ENCODE peak calls at places on chromosomes 11 and 22, in eight cellular contexts. O is EH; C is ovary; W is mesenteric fat pad; P is activated CD4-positive, alpha-beta T cell treated with anti-CD3 and anti-CD28 coated beads, Interleukin-2, amount 50 U/mL, for 1 hour; G is BJ; D is effector CD4-positive, alpha-beta T cell; S is A549. E is an unnamed sample.

GRCh38 chr11:61745796-61746653 is 6.4 kb upstream of the MYRF start:
- DNase-seq in G (no peak), P (no peak), O (no peak), C (peak), W (no peak), D (no peak), S (no peak), E (no peak)

GRCh38 chr22:49551897-49552659 is 275.6 kb downstream of the BRD1 start:
- DNase-seq in O (no peak), S (no peak), P (no peak), C (no peak), G (no peak), W (peak), D (no peak), E (no peak)

GRCh38 chr11:61555051-61555969 is 25.6 kb downstream of the SYT7 start:
- DNase-seq in S (no peak), G (no peak), C (no peak), P (no peak), D (no peak), O (no peak), W (no peak), E (no peak)

GRCh38 chr11:64643258-64643881 is 52.4 kb downstream of the SLC22A12 start:
- DNase-seq in O (no peak), S (no peak), W (no peak), D (no peak), P (no peak), C (peak), G (no peak), E (no peak)

GRCh38 chr22:28973352-28973751 is 88.3 kb downstream of the C22orf31 start:
- DNase-seq in S (no peak), D (no peak), C (no peak), W (no peak), O (no peak), P (no peak), G (no peak), E (no peak)

GRCh38 chr11:78351979-78352731 is 65.5 kb downstream of the GAB2 start:
- DNase-seq in W (no peak), P (no peak), G (no peak), S (no peak), C (no peak), O (no peak), D (no peak), E (no peak)

GRCh38 chr22:24834845-24835570 is 29.0 kb downstream of the SGSM1 start:
- DNase-seq in W (no peak), C (no peak), O (no peak), D (no peak), S (peak), P (no peak), G (no peak), E (peak)

GRCh38 chr22:38733329-38734202 is 22.2 kb downstream of the SUN2 start:
- DNase-seq in P (peak), S (peak), W (no peak), G (no peak), O (peak), D (peak), C (peak), E (no peak)

GRCh38 chr11:9280655-9281301 is 15.6 kb upstream of the DENND5A start:
- DNase-seq in W (no peak), D (no peak), O (peak), P (peak), S (no peak), G (no peak), C (no peak), E (peak)

GRCh38 chr11:119357069-119357468 is 10.6 kb upstream of the MFRP start:
- DNase-seq in P (no peak), D (no peak), W (no peak), O (no peak), G (no peak), S (no peak), C (no peak), E (no peak)

GRCh38 chr11:117826360-117826635 is 1.8 kb upstream of the FXYD2 start:
- DNase-seq in C (no peak), S (no peak), O (no peak), G (no peak), P (no peak), D (no peak), W (no peak), E (no peak)

GRCh38 chr11:112881461-112881860 is 79.8 kb upstream of the NCAM1 start:
- DNase-seq in G (no peak), O (peak), W (no peak), D (no peak), S (peak), P (no peak), C (peak), E (peak)

GRCh38 chr11:65522640-65523322 is 2.1 kb upstream of the SCYL1 start:
- DNase-seq in W (no peak), D (no peak), O (no peak), C (no peak), S (no peak), G (no peak), P (no peak), E (no peak)